ENCODE peak calls at places on chromosomes 12 and 14, in four cellular contexts. R, E, L and M are unnamed samples.

GRCh38 chr12:48629541-48629940 is 52.5 kb downstream of the KANSL2 start:
- DNase-seq in R (no peak), L (no peak), E (no peak), M (no peak)

GRCh38 chr14:24325963-24326362 is 8.9 kb downstream of the ADCY4 start:
- DNase-seq in E (no peak), R (no peak), L (no peak), M (no peak)

GRCh38 chr12:49580572-49581535 is 12.9 kb upstream of the MCRS1 start:
- DNase-seq in E (peak; percentile 82), L (peak; percentile 55), R (peak; percentile 22), M (no peak)

GRCh38 chr12:79624378-79624777 is 66.4 kb downstream of the PAWR start:
- DNase-seq in R (no peak), E (peak; percentile 65), L (no peak), M (no peak)

GRCh38 chr14:58533417-58533816 is 104.3 kb upstream of the DACT1 start:
- DNase-seq in E (peak; percentile 82), R (no peak), L (no peak), M (no peak)

GRCh38 chr12:28899951-28900350 is 249.1 kb upstream of the FAR2 start:
- DNase-seq in E (peak; percentile 35), L (no peak), R (no peak), M (no peak)

GRCh38 chr12:94714378-94714777 is 64.0 kb upstream of the TMCC3 start:
- DNase-seq in E (peak; percentile 14), R (no peak), L (no peak), M (no peak)

GRCh38 chr12:16555630-16556029 is 50.3 kb downstream of the LMO3 start:
- DNase-seq in L (no peak), E (peak; percentile 97), R (no peak), M (no peak)

GRCh38 chr14:20436363-20436755 is 393 bp upstream of the KLHL33 start:
- DNase-seq in R (no peak), E (peak; percentile 69), L (no peak), M (no peak)

GRCh38 chr14:34843011-34843554 is 32.1 kb downstream of the BAZ1A start:
- DNase-seq in R (no peak), L (no peak), E (peak; percentile 69), M (peak; percentile 9)

GRCh38 chr12:54032627-54033100 is at the start of gene HOXC5:
- DNase-seq in E (peak; percentile 64), L (peak; percentile 83), R (peak; percentile 30), M (peak; percentile 38)

GRCh38 chr12:104197264-104197663 is 18.3 kb upstream of the TXNRD1 start:
- DNase-seq in L (no peak), R (no peak), E (peak; percentile 87), M (no peak)

GRCh38 chr12:64066052-64066451 is 156.0 kb downstream of the KICS2 start:
- DNase-seq in R (no peak), E (peak; percentile 25), L (no peak), M (no peak)